ENCODE peak calls at places on chromosomes 13 and 19, in ten cellular contexts. F is HTR-8/SVneo; X is HS-27A; M is heart right ventricle; P is PC-3; L is activated CD4-positive, CD25-positive, alpha-beta regulatory T cell treated with anti-CD3 and anti-CD28 coated beads, Interleukin-2, amount 50 U/mL, for 72 hours; K is activated CD4-positive, alpha-beta T cell treated with anti-CD3 and anti-CD28 coated beads for 1 hour; G is amniotic stem cell; U is ELF-1; C is transverse colon. H is an unnamed sample.

GRCh38 chr13:20159646-20160345 is 1.1 kb downstream of the GJA3 start:
- DNase-seq in F (no peak), X (no peak), M (no peak), P (peak; percentile 33), L (no peak), K (no peak), G (no peak), U (peak; percentile 21), C (no peak), H (peak; percentile 28)

GRCh38 chr13:92354583-92354982 is 872.0 kb upstream of the GPC6 start:
- DNase-seq in F (no peak), X (no peak), M (no peak), P (no peak), L (no peak), K (no peak), G (no peak), U (no peak), C (no peak), H (peak; percentile 31)

GRCh38 chr13:106348032-106348431 is 187.4 kb downstream of the EFNB2 start:
- DNase-seq in F (peak; percentile 37), X (peak; percentile 52), M (no peak), P (peak; percentile 88), L (no peak), K (no peak), G (no peak), U (peak; percentile 64), C (no peak), H (peak; percentile 84)

GRCh38 chr13:65679240-65679639 is 1550.9 kb downstream of the PCDH9 start:
- DNase-seq in F (peak; percentile 3), X (no peak), M (no peak), P (no peak), L (no peak), K (no peak), G (no peak), U (no peak), C (no peak), H (no peak)

GRCh38 chr19:17340871-17341357 is 3.6 kb downstream of the GTPBP3 start:
- DNase-seq in F (no peak), X (no peak), M (no peak), P (no peak), L (no peak), K (no peak), G (no peak), U (peak; percentile 44), C (no peak), H (no peak)

GRCh38 chr13:40617801-40618356 is 48.6 kb downstream of the FOXO1 start:
- DNase-seq in F (no peak), X (no peak), M (no peak), P (no peak), L (no peak), K (no peak), G (no peak), U (no peak), C (no peak), H (no peak)

GRCh38 chr19:16066611-16067104 is 9.6 kb upstream of the TPM4 start:
- DNase-seq in F (no peak), X (no peak), M (peak; percentile 34), P (peak; percentile 80), L (no peak), K (peak; percentile 32), G (no peak), U (peak; percentile 63), C (peak; percentile 81), H (no peak)

GRCh38 chr19:49210108-49210900 is 52.7 kb downstream of the TRPM4 start:
- DNase-seq in F (no peak), X (no peak), M (no peak), P (peak; percentile 22), L (peak; percentile 45), K (peak; percentile 10), G (no peak), U (peak; percentile 99), C (peak; percentile 42), H (peak; percentile 20)

GRCh38 chr13:43411741-43412140 is 375.0 kb downstream of the ENOX1 start:
- DNase-seq in F (no peak), X (no peak), M (peak; percentile 47), P (no peak), L (no peak), K (no peak), G (no peak), U (no peak), C (peak; percentile 19), H (no peak)

GRCh38 chr19:18282021-18282787 is 782 bp upstream of the JUND start:
- DNase-seq in F (no peak), X (no peak), M (no peak), P (peak; percentile 39), L (peak; percentile 51), K (no peak), G (peak; percentile 77), U (peak; percentile 71), C (no peak), H (no peak)

GRCh38 chr19:6890421-6890913 is 3.1 kb downstream of the ADGRE1 start:
- DNase-seq in F (no peak), X (no peak), M (no peak), P (no peak), L (no peak), K (no peak), G (no peak), U (no peak), C (no peak), H (no peak)

GRCh38 chr13:100235311-100235901 is 146.5 kb downstream of the PCCA start:
- DNase-seq in F (peak; percentile 12), X (no peak), M (peak; percentile 31), P (peak; percentile 63), L (no peak), K (no peak), G (peak; percentile 4), U (no peak), C (no peak), H (peak; percentile 71)

GRCh38 chr13:109151255-109151654 is 521.8 kb downstream of the MYO16 start:
- DNase-seq in F (no peak), X (no peak), M (no peak), P (peak; percentile 36), L (no peak), K (no peak), G (no peak), U (no peak), C (no peak), H (no peak)

GRCh38 chr13:50220938-50221337 is 205.7 kb downstream of the KCNRG start:
- DNase-seq in F (no peak), X (no peak), M (no peak), P (no peak), L (no peak), K (no peak), G (no peak), U (no peak), C (no peak), H (no peak)

H was measured in astrocyte of the hippocampus.